ENCODE peak calls at places on chromosome 21, in four cellular contexts. One of them, this sample, is unnamed.

GRCh38 chr21:43902441-43902840 is 37.4 kb downstream of the AGPAT3 start:
- DNase-seq in HL-60: no peak
- DNase-seq in GM12878: no peak
- DNase-seq in K562: no peak
- DNase-seq in this sample: no peak

GRCh38 chr21:43308511-43309283 is 118.2 kb downstream of the SIK1 start:
- DNase-seq in HL-60: no peak
- DNase-seq in GM12878: no peak
- DNase-seq in K562: no peak
- DNase-seq in this sample: no peak

GRCh38 chr21:43370091-43370658 is 56.8 kb downstream of the SIK1 start:
- DNase-seq in HL-60: no peak
- DNase-seq in GM12878: no peak
- DNase-seq in K562: no peak
- DNase-seq in this sample: no peak

GRCh38 chr21:26686278-26686677 is 113.2 kb upstream of the CYYR1 start:
- DNase-seq in HL-60: peak; percentile 52
- DNase-seq in GM12878: no peak
- DNase-seq in K562: no peak
- DNase-seq in this sample: no peak

GRCh38 chr21:21232320-21232719 is 234.1 kb downstream of the NCAM2 start:
- DNase-seq in HL-60: peak; percentile 6
- DNase-seq in GM12878: no peak
- DNase-seq in K562: no peak
- DNase-seq in this sample: no peak

GRCh38 chr21:32096411-32096810 is 182.4 kb downstream of the MIS18A start:
- DNase-seq in HL-60: peak; percentile 18
- DNase-seq in GM12878: no peak
- DNase-seq in K562: peak; percentile 52
- DNase-seq in this sample: peak; percentile 24

GRCh38 chr21:37860416-37860815 is 55.8 kb downstream of the KCNJ6 start:
- DNase-seq in HL-60: no peak
- DNase-seq in GM12878: no peak
- DNase-seq in K562: no peak
- DNase-seq in this sample: no peak

GRCh38 chr21:36994501-36995189 is 11.9 kb upstream of the RIPPLY3 start:
- DNase-seq in HL-60: no peak
- DNase-seq in GM12878: no peak
- DNase-seq in K562: no peak
- DNase-seq in this sample: no peak

GRCh38 chr21:33261635-33262034 is 4.5 kb upstream of the IL10RB start:
- DNase-seq in HL-60: peak; percentile 94
- DNase-seq in GM12878: no peak
- DNase-seq in K562: no peak
- DNase-seq in this sample: no peak

GRCh38 chr21:29175408-29176147 is 45.1 kb downstream of the MAP3K7CL start:
- DNase-seq in HL-60: no peak
- DNase-seq in GM12878: no peak
- DNase-seq in K562: no peak
- DNase-seq in this sample: no peak
- TF ChIP-seq POLR2AphosphoS5 in HL-60: no peak
- TF ChIP-seq POLR2AphosphoS5 in GM12878: no peak
- TF ChIP-seq POLR2AphosphoS5 in K562: no peak
- TF ChIP-seq POLR2AphosphoS5 in this sample: no peak

DNA sequence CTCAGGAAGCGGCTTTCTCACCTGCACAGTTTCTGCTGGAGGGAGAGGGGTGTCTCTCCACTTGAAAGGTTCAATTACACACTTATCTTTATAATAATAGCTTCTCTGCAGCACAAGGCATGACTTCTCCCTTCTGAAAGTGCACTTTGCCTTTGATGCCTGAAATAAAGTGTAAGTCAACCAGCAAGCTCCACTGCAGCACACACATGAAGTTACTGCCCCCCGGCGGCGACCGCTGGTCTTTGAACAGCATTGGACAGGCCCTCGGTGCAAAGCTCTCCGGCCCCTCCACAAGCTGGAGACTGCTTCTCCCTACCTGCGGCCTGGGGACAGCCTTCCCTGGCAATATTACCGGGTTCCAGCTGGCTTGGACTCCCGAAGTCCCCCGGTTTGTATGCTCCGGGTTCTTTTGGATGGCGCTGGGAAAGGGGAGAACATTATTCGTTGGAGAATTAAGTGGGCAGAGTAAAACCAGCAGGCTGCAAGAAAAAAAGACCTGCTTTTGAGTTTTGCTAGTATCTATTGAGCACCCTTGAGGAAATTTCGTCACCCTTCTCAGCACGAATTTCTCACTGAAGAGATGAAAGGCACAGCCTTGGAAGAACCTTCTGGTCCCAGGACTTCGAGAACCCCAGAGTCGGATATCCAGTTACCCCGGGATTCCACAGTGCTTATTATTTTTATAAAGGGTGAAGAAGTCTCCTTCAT is 11.8 kb downstream of the RCAN1 start:
- DNase-seq in HL-60: peak; percentile 83
- DNase-seq in GM12878: no peak
- DNase-seq in K562: peak; percentile 63
- DNase-seq in this sample: peak; percentile 43
- TF ChIP-seq SPI1 in HL-60: no peak
- TF ChIP-seq SPI1 in GM12878: no peak
- TF ChIP-seq SPI1 in K562: no peak
- TF ChIP-seq SPI1 in this sample: no peak

GRCh38 chr21:41168391-41169257 is 664 bp downstream of the BACE2 start:
- DNase-seq in HL-60: no peak
- DNase-seq in GM12878: no peak
- DNase-seq in K562: no peak
- DNase-seq in this sample: peak; percentile 26
- TF ChIP-seq POLR2AphosphoS5 in HL-60: no peak
- TF ChIP-seq POLR2AphosphoS5 in GM12878: no peak
- TF ChIP-seq POLR2AphosphoS5 in K562: no peak
- TF ChIP-seq POLR2AphosphoS5 in this sample: no peak

GRCh38 chr21:35231115-35231514 is 182.0 kb upstream of the RUNX1 start:
- DNase-seq in HL-60: no peak
- DNase-seq in GM12878: no peak
- DNase-seq in K562: no peak
- DNase-seq in this sample: no peak
- TF ChIP-seq SPI1 in HL-60: no peak
- TF ChIP-seq SPI1 in GM12878: no peak
- TF ChIP-seq SPI1 in K562: no peak
- TF ChIP-seq SPI1 in this sample: no peak

GRCh38 chr21:34730756-34731445 is 62.1 kb downstream of the CLIC6 start:
- DNase-seq in HL-60: no peak
- DNase-seq in GM12878: no peak
- DNase-seq in K562: no peak
- DNase-seq in this sample: no peak
- TF ChIP-seq POLR2AphosphoS5 in HL-60: no peak
- TF ChIP-seq POLR2AphosphoS5 in GM12878: no peak
- TF ChIP-seq POLR2AphosphoS5 in K562: no peak
- TF ChIP-seq POLR2AphosphoS5 in this sample: no peak

DNA sequence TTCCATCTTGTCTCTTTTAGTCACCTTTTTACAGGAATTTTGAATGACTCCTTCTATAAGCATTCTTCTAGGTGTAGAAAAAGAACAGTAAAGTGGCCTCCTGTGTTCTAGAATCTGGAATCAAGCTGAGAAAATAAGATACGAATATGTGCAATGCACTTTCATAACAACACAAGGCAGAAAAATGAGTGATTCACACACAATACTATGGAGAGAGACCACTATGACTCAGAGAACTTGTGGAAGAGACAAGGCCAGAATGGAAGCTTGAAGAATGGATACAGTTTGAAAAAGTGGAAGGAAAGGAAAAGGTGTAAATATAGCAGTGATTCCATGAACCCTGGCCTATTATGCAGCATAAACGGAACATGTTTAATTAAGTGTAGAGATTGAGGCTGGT is 57.1 kb upstream of the SAMSN1 start:
- DNase-seq in HL-60: no peak
- DNase-seq in GM12878: no peak
- DNase-seq in K562: no peak
- DNase-seq in this sample: no peak
- TF ChIP-seq SPI1 in HL-60: no peak
- TF ChIP-seq SPI1 in GM12878: no peak
- TF ChIP-seq SPI1 in K562: no peak
- TF ChIP-seq SPI1 in this sample: no peak

GRCh38 chr21:39001341-39001740 is 181.9 kb downstream of the PSMG1 start:
- DNase-seq in HL-60: no peak
- DNase-seq in GM12878: no peak
- DNase-seq in K562: no peak
- DNase-seq in this sample: no peak

GRCh38 chr21:39004776-39005605 is 178.3 kb downstream of the PSMG1 start:
- DNase-seq in HL-60: peak; percentile 72
- DNase-seq in GM12878: no peak
- DNase-seq in K562: no peak
- DNase-seq in this sample: no peak

GRCh38 chr21:39006653-39007417 is 176.4 kb downstream of the PSMG1 start:
- DNase-seq in HL-60: peak; percentile 42
- DNase-seq in GM12878: no peak
- DNase-seq in K562: no peak
- DNase-seq in this sample: no peak

GRCh38 chr21:39007532-39007931 is 175.7 kb downstream of the PSMG1 start:
- DNase-seq in HL-60: no peak
- DNase-seq in GM12878: no peak
- DNase-seq in K562: no peak
- DNase-seq in this sample: no peak

DNA sequence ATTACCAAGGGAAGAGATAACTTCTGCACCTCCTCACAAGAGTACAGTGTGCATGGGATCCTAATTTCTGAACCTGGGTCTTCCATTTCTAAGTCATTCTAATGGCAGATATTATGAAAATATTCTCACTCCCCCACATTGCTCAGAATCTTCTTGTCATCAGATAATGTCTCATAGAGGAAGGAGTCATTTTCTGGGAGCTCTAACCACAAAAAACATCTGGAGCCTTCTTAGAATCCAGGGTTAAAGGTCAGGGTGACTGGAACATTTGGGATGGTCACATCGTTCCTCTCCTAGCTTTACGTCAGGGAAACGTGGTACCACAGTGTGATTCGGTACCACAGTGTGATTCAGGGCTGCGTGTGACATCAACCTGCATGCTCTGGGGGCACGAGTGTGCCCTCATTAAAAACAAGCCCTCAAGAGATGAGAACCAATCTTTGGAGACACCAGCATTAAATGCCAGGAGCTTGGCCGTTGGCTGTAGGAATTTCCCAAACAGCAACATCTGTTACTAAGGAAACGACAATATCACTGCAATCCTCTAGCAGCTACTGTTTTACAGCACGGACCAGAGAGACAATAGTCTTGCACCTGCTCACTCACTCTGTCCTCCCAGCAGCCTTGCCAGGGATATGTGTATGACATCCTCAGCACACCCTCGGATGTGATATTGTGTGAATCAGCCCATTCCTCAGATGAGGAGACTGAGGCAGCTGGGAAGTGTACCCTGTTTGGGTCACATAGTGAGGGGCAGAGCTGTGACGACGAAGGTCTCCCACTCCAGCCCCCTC is 179.1 kb downstream of the PSMG1 start:
- DNase-seq in HL-60: no peak
- DNase-seq in GM12878: no peak
- DNase-seq in K562: no peak
- DNase-seq in this sample: no peak
- TF ChIP-seq POLR2AphosphoS5 in HL-60: no peak
- TF ChIP-seq POLR2AphosphoS5 in GM12878: no peak
- TF ChIP-seq POLR2AphosphoS5 in K562: no peak
- TF ChIP-seq POLR2AphosphoS5 in this sample: no peak

This sample was measured in GM12891.